ENCODE peak calls at places on chromosomes 16 and 17, in four cellular contexts. One of them, this sample, is unnamed.

GRCh38 chr16:68272501-68273209 is 8.3 kb downstream of the SLC7A6 start:
- DNase-seq in K562: no peak
- DNase-seq in SK-N-SH: no peak
- DNase-seq in H1: no peak
- DNase-seq in this sample: no peak

GRCh38 chr16:11152677-11153321 is 103.2 kb downstream of the SOCS1 start:
- DNase-seq in K562: peak
- DNase-seq in SK-N-SH: no peak
- DNase-seq in H1: no peak
- DNase-seq in this sample: no peak

GRCh38 chr16:3819741-3820724 is 60.5 kb downstream of the CREBBP start:
- DNase-seq in K562: peak
- DNase-seq in SK-N-SH: peak
- DNase-seq in H1: no peak
- DNase-seq in this sample: no peak

GRCh38 chr17:35432176-35433074 is at the start of gene SLFN12:
- DNase-seq in K562: no peak
- DNase-seq in SK-N-SH: no peak
- DNase-seq in H1: peak
- DNase-seq in this sample: peak

GRCh38 chr16:14015948-14016347 is 55.2 kb upstream of the MRTFB start:
- DNase-seq in K562: no peak
- DNase-seq in SK-N-SH: no peak
- DNase-seq in H1: no peak
- DNase-seq in this sample: no peak

GRCh38 chr16:83354015-83354414 is 453.8 kb upstream of the HSBP1 start:
- DNase-seq in K562: no peak
- DNase-seq in SK-N-SH: no peak
- DNase-seq in H1: no peak
- DNase-seq in this sample: no peak

GRCh38 chr17:83079340-83079747 is at the start of gene METRNL:
- DNase-seq in K562: peak
- DNase-seq in SK-N-SH: peak
- DNase-seq in H1: peak
- DNase-seq in this sample: no peak

GRCh38 chr16:1871974-1872635 is at the start of gene MEIOB:
- DNase-seq in K562: peak
- DNase-seq in SK-N-SH: peak
- DNase-seq in H1: peak
- DNase-seq in this sample: no peak

GRCh38 chr17:48429638-48430586 is at the start of gene SKAP1:
- DNase-seq in K562: no peak
- DNase-seq in SK-N-SH: peak
- DNase-seq in H1: peak
- DNase-seq in this sample: no peak

GRCh38 chr17:29195465-29196081 is 15.4 kb upstream of the MYO18A start:
- DNase-seq in K562: no peak
- DNase-seq in SK-N-SH: no peak
- DNase-seq in H1: no peak
- DNase-seq in this sample: no peak

GRCh38 chr16:19804538-19805323 is 79.9 kb downstream of the GPRC5B start:
- DNase-seq in K562: peak
- DNase-seq in SK-N-SH: no peak
- DNase-seq in H1: peak
- DNase-seq in this sample: no peak

GRCh38 chr16:84911490-84912216 is 91.9 kb downstream of the CRISPLD2 start:
- DNase-seq in K562: no peak
- DNase-seq in SK-N-SH: no peak
- DNase-seq in H1: no peak
- DNase-seq in this sample: no peak

GRCh38 chr16:12119562-12119961 is 143.0 kb downstream of the SNX29 start:
- DNase-seq in K562: no peak
- DNase-seq in SK-N-SH: no peak
- DNase-seq in H1: no peak
- DNase-seq in this sample: no peak

GRCh38 chr16:19291459-19291858 is 5.9 kb downstream of the CLEC19A start:
- DNase-seq in K562: no peak
- DNase-seq in SK-N-SH: no peak
- DNase-seq in H1: no peak
- DNase-seq in this sample: no peak

GRCh38 chr17:68260051-68260762 is 12.4 kb downstream of the AMZ2 start:
- DNase-seq in K562: no peak
- DNase-seq in SK-N-SH: no peak
- DNase-seq in H1: no peak
- DNase-seq in this sample: no peak

GRCh38 chr16:13120091-13120490 is 218.7 kb downstream of the SHISA9 start:
- DNase-seq in K562: no peak
- DNase-seq in SK-N-SH: no peak
- DNase-seq in H1: no peak
- DNase-seq in this sample: no peak

GRCh38 chr17:42212382-42212781 is 18.1 kb upstream of the GHDC start:
- DNase-seq in K562: no peak
- DNase-seq in SK-N-SH: no peak
- DNase-seq in H1: no peak
- DNase-seq in this sample: no peak

GRCh38 chr16:51429041-51429440 is 278.0 kb upstream of the SALL1 start:
- DNase-seq in K562: no peak
- DNase-seq in SK-N-SH: no peak
- DNase-seq in H1: no peak
- DNase-seq in this sample: no peak

GRCh38 chr16:80622007-80622406 is 81.2 kb downstream of the DYNLRB2 start:
- DNase-seq in K562: no peak
- DNase-seq in SK-N-SH: no peak
- DNase-seq in H1: no peak
- DNase-seq in this sample: no peak

GRCh38 chr17:61815863-61816523 is 47.3 kb downstream of the BRIP1 start:
- DNase-seq in K562: no peak
- DNase-seq in SK-N-SH: no peak
- DNase-seq in H1: no peak
- DNase-seq in this sample: no peak

GRCh38 chr16:11595908-11596504 is 9.3 kb upstream of the LITAF start:
- DNase-seq in K562: no peak
- DNase-seq in SK-N-SH: no peak
- DNase-seq in H1: no peak
- DNase-seq in this sample: no peak

GRCh38 chr16:15650698-15651161 is 685 bp downstream of the NDE1 start:
- DNase-seq in K562: peak
- DNase-seq in SK-N-SH: peak
- DNase-seq in H1: no peak
- DNase-seq in this sample: no peak

GRCh38 chr16:50096791-50097190 is 31.0 kb downstream of the HEATR3 start:
- DNase-seq in K562: no peak
- DNase-seq in SK-N-SH: peak
- DNase-seq in H1: no peak
- DNase-seq in this sample: no peak

GRCh38 chr16:55989569-55989907 is 114.4 kb upstream of the CES5A start:
- DNase-seq in K562: no peak
- DNase-seq in SK-N-SH: no peak
- DNase-seq in H1: no peak
- DNase-seq in this sample: no peak

GRCh38 chr16:28998837-28999236 is 14.0 kb downstream of the LAT start:
- DNase-seq in K562: no peak
- DNase-seq in SK-N-SH: no peak
- DNase-seq in H1: no peak
- DNase-seq in this sample: no peak

GRCh38 chr16:24858219-24859041 is 12.7 kb downstream of the SLC5A11 start:
- DNase-seq in K562: peak
- DNase-seq in SK-N-SH: no peak
- DNase-seq in H1: peak
- DNase-seq in this sample: no peak

GRCh38 chr17:6893382-6894205 is 62.1 kb upstream of the TEKT1 start:
- DNase-seq in K562: no peak
- DNase-seq in SK-N-SH: no peak
- DNase-seq in H1: peak
- DNase-seq in this sample: no peak

GRCh38 chr16:19601083-19601976 is 45.8 kb downstream of the VPS35L start:
- DNase-seq in K562: peak
- DNase-seq in SK-N-SH: peak
- DNase-seq in H1: peak
- DNase-seq in this sample: no peak

GRCh38 chr17:36980281-36980761 is 31.6 kb downstream of the AATF start:
- DNase-seq in K562: peak
- DNase-seq in SK-N-SH: no peak
- DNase-seq in H1: no peak
- DNase-seq in this sample: no peak

GRCh38 chr16:84069540-84069939 is 26.9 kb upstream of the SLC38A8 start:
- DNase-seq in K562: no peak
- DNase-seq in SK-N-SH: no peak
- DNase-seq in H1: no peak
- DNase-seq in this sample: no peak

GRCh38 chr17:43591750-43592562 is 45.8 kb upstream of the ETV4 start:
- DNase-seq in K562: no peak
- DNase-seq in SK-N-SH: peak
- DNase-seq in H1: no peak
- DNase-seq in this sample: no peak

GRCh38 chr17:2289878-2290478 is 13.6 kb downstream of the SMG6 start:
- DNase-seq in K562: no peak
- DNase-seq in SK-N-SH: no peak
- DNase-seq in H1: no peak
- DNase-seq in this sample: no peak

GRCh38 chr16:81585785-81586184 is 141.2 kb downstream of the CMIP start:
- DNase-seq in K562: peak
- DNase-seq in SK-N-SH: no peak
- DNase-seq in H1: no peak
- DNase-seq in this sample: no peak

GRCh38 chr17:82938486-82939212 is 98.8 kb upstream of the ZNF750 start:
- DNase-seq in K562: no peak
- DNase-seq in SK-N-SH: no peak
- DNase-seq in H1: no peak
- DNase-seq in this sample: no peak

GRCh38 chr17:81009124-81009523 is 17.5 kb downstream of the CHMP6 start:
- DNase-seq in K562: no peak
- DNase-seq in SK-N-SH: no peak
- DNase-seq in H1: no peak
- DNase-seq in this sample: no peak
- TF ChIP-seq CTCF in K562: no peak
- TF ChIP-seq CTCF in SK-N-SH: no peak
- TF ChIP-seq CTCF in H1: no peak
- TF ChIP-seq CTCF in this sample: no peak

GRCh38 chr16:67268136-67268579 is 11.2 kb upstream of the PLEKHG4 start:
- DNase-seq in K562: peak
- DNase-seq in SK-N-SH: no peak
- DNase-seq in H1: no peak
- DNase-seq in this sample: no peak
- TF ChIP-seq NRF1 in K562: peak
- TF ChIP-seq NRF1 in SK-N-SH: no peak
- TF ChIP-seq NRF1 in H1: no peak
- TF ChIP-seq NRF1 in this sample: no peak

GRCh38 chr17:79088266-79088996 is 13.8 kb downstream of the ENGASE start:
- DNase-seq in K562: no peak
- DNase-seq in SK-N-SH: no peak
- DNase-seq in H1: no peak
- DNase-seq in this sample: no peak

GRCh38 chr17:79090503-79091372 is 16.1 kb downstream of the ENGASE start:
- DNase-seq in K562: peak
- DNase-seq in SK-N-SH: no peak
- DNase-seq in H1: no peak
- DNase-seq in this sample: no peak

GRCh38 chr17:79088997-79089328 is 14.3 kb downstream of the ENGASE start:
- DNase-seq in K562: no peak
- DNase-seq in SK-N-SH: no peak
- DNase-seq in H1: no peak
- DNase-seq in this sample: no peak

GRCh38 chr17:79091373-79091670 is 16.7 kb downstream of the ENGASE start:
- DNase-seq in K562: no peak
- DNase-seq in SK-N-SH: no peak
- DNase-seq in H1: no peak
- DNase-seq in this sample: no peak

DNA sequence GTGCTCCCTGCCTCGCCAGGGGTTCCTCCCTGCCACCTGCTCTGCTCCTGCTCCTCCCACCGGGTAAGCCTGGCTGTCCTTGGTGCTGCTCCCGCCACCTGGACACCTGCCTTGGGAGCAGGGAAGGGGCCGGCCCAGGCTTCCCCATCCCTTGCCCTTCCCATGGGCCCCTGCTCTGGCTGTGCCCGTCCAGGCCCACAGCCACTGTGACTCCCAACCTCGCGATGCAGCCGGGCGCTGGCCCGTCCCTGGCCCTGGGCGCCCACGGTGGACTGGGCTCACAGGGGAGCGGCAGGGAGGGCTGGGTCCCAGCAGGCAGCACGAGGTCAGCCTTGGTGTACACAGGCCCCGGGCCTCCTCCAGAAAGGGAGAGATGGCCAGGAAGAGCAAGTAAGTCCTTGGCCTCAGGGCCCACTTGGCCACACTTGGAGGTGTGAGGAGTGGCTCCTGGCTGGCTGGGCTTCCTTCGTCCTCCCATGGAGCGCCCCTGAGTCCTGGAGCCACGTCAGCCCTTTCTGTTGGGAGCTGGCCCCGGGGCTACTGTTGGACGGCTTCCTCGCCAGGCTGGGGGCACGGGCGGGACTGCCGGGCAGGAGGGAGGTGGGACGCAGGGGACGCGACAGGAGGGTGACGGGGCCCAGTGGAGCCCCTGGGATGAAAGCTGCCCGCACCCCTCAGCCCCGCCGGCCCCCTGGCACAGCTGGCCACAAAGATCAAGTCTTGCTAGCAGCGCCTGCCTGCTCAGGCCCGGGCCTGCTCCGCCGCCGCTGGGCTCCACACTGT is 15.3 kb downstream of the ENGASE start:
- DNase-seq in K562: no peak
- DNase-seq in SK-N-SH: no peak
- DNase-seq in H1: no peak
- DNase-seq in this sample: no peak
- H2AFZ ChIP-seq in K562: no peak
- H2AFZ ChIP-seq in SK-N-SH: no peak
- H2AFZ ChIP-seq in H1: no peak
- H2AFZ ChIP-seq in this sample: no peak

DNA sequence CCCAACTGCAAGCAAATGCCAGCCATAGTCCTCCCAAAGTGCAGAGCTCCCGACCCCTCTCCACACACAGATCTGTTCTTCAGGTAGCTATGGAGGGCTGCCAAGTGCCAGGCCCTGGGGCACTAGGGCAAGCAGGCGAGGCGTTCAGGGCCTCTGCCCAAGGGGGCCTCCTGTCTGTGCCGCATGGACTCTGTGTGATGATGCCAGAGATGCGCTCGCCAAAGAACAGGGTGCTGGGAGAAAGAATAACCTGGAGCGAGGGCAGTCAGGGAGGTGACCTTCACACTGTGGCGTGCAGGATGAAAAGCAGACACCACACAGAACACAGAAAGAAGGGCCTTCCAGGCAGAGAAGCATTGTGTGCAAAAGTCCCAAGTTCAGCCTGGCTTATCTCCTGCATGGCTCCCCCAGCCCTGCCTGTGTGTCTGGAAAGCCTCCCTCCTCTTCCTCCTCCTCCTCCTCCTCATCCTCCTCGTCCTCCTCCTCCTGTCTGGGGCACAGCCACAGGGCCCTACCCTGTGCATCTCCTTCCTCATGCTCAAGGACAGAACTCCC is 44.2 kb downstream of the PEMT start:
- DNase-seq in K562: no peak
- DNase-seq in SK-N-SH: peak
- DNase-seq in H1: no peak
- DNase-seq in this sample: no peak
- TF ChIP-seq CTCF in K562: no peak
- TF ChIP-seq CTCF in SK-N-SH: no peak
- TF ChIP-seq CTCF in H1: no peak
- TF ChIP-seq CTCF in this sample: no peak

GRCh38 chr16:89056592-89056991 is 37.1 kb upstream of the ACSF3 start:
- DNase-seq in K562: no peak
- DNase-seq in SK-N-SH: no peak
- DNase-seq in H1: no peak
- DNase-seq in this sample: no peak
- TF ChIP-seq NRF1 in K562: no peak
- TF ChIP-seq NRF1 in SK-N-SH: no peak
- TF ChIP-seq NRF1 in H1: no peak
- TF ChIP-seq NRF1 in this sample: no peak

This sample was measured in GM12878.